ENCODE peak calls at places on chromosomes 1 and 21, in seven cellular contexts. One of them, this sample, is unnamed.

GRCh38 chr1:77889671-77890070 is 1.2 kb downstream of the NEXN start:
- DNase-seq in gastrocnemius medialis: peak; percentile 41
- DNase-seq in HepG2: no peak
- DNase-seq in fibroblast of pulmonary artery: peak; percentile 66
- DNase-seq in AG09309: peak; percentile 43
- DNase-seq in keratinocyte: peak; percentile 21
- DNase-seq in right atrium auricular region: no peak
- DNase-seq in this sample: peak; percentile 91

GRCh38 chr1:1776672-1777393 is 1.4 kb downstream of the NADK start:
- DNase-seq in fibroblast of pulmonary artery: no peak
- DNase-seq in keratinocyte: no peak
- DNase-seq in gastrocnemius medialis: no peak
- DNase-seq in AG09309: no peak
- DNase-seq in HepG2: no peak
- DNase-seq in right atrium auricular region: no peak
- DNase-seq in this sample: no peak

GRCh38 chr1:3038571-3039181 is 17.4 kb downstream of the ACTRT2 start:
- DNase-seq in fibroblast of pulmonary artery: no peak
- DNase-seq in gastrocnemius medialis: no peak
- DNase-seq in HepG2: no peak
- DNase-seq in right atrium auricular region: no peak
- DNase-seq in AG09309: no peak
- DNase-seq in keratinocyte: no peak
- DNase-seq in this sample: no peak

GRCh38 chr1:195939844-195940243 is 668.4 kb downstream of the KCNT2 start:
- DNase-seq in right atrium auricular region: no peak
- DNase-seq in keratinocyte: no peak
- DNase-seq in gastrocnemius medialis: no peak
- DNase-seq in AG09309: no peak
- DNase-seq in HepG2: no peak
- DNase-seq in fibroblast of pulmonary artery: peak; percentile 7
- DNase-seq in this sample: no peak

GRCh38 chr1:68962711-68963110 is 465.8 kb upstream of the DEPDC1 start:
- DNase-seq in right atrium auricular region: no peak
- DNase-seq in fibroblast of pulmonary artery: no peak
- DNase-seq in gastrocnemius medialis: no peak
- DNase-seq in keratinocyte: no peak
- DNase-seq in HepG2: no peak
- DNase-seq in AG09309: no peak
- DNase-seq in this sample: no peak

GRCh38 chr1:224554056-224554455 is 62.1 kb upstream of the CNIH3 start:
- DNase-seq in right atrium auricular region: no peak
- DNase-seq in fibroblast of pulmonary artery: no peak
- DNase-seq in keratinocyte: no peak
- DNase-seq in HepG2: no peak
- DNase-seq in AG09309: no peak
- DNase-seq in gastrocnemius medialis: no peak
- DNase-seq in this sample: no peak

GRCh38 chr1:207565546-207566468 is 69.8 kb downstream of the CR1 start:
- DNase-seq in fibroblast of pulmonary artery: peak; percentile 15
- DNase-seq in right atrium auricular region: no peak
- DNase-seq in keratinocyte: no peak
- DNase-seq in AG09309: no peak
- DNase-seq in HepG2: no peak
- DNase-seq in gastrocnemius medialis: no peak
- DNase-seq in this sample: no peak

GRCh38 chr1:13900583-13900982 is 200.6 kb downstream of the PRDM2 start:
- DNase-seq in right atrium auricular region: no peak
- DNase-seq in HepG2: no peak
- DNase-seq in keratinocyte: no peak
- DNase-seq in fibroblast of pulmonary artery: no peak
- DNase-seq in gastrocnemius medialis: no peak
- DNase-seq in AG09309: no peak
- DNase-seq in this sample: no peak

GRCh38 chr1:163399976-163400375 is 78.2 kb downstream of the NUF2 start:
- DNase-seq in keratinocyte: no peak
- DNase-seq in right atrium auricular region: no peak
- DNase-seq in gastrocnemius medialis: no peak
- DNase-seq in fibroblast of pulmonary artery: no peak
- DNase-seq in AG09309: no peak
- DNase-seq in HepG2: no peak
- DNase-seq in this sample: no peak

GRCh38 chr21:42395302-42395701 is 550 bp downstream of the TMPRSS3 start:
- DNase-seq in AG09309: no peak
- DNase-seq in HepG2: no peak
- DNase-seq in gastrocnemius medialis: no peak
- DNase-seq in fibroblast of pulmonary artery: no peak
- DNase-seq in keratinocyte: no peak
- DNase-seq in right atrium auricular region: no peak
- DNase-seq in this sample: no peak

GRCh38 chr1:57835620-57836019 is 411.8 kb upstream of the DAB1 start:
- DNase-seq in right atrium auricular region: no peak
- DNase-seq in keratinocyte: no peak
- DNase-seq in fibroblast of pulmonary artery: no peak
- DNase-seq in gastrocnemius medialis: no peak
- DNase-seq in HepG2: no peak
- DNase-seq in AG09309: no peak
- DNase-seq in this sample: no peak

GRCh38 chr1:160346953-160347352 is 3.8 kb downstream of the NCSTN start:
- DNase-seq in gastrocnemius medialis: no peak
- DNase-seq in fibroblast of pulmonary artery: no peak
- DNase-seq in keratinocyte: no peak
- DNase-seq in right atrium auricular region: no peak
- DNase-seq in AG09309: no peak
- DNase-seq in HepG2: no peak
- DNase-seq in this sample: no peak

GRCh38 chr1:85142753-85143152 is 58.1 kb downstream of the SYDE2 start:
- DNase-seq in AG09309: no peak
- DNase-seq in gastrocnemius medialis: no peak
- DNase-seq in fibroblast of pulmonary artery: no peak
- DNase-seq in keratinocyte: no peak
- DNase-seq in HepG2: no peak
- DNase-seq in right atrium auricular region: no peak
- DNase-seq in this sample: no peak

GRCh38 chr1:80384037-80384830 is 1377.7 kb upstream of the ADGRL4 start:
- DNase-seq in keratinocyte: no peak
- DNase-seq in right atrium auricular region: no peak
- DNase-seq in fibroblast of pulmonary artery: peak; percentile 62
- DNase-seq in gastrocnemius medialis: no peak
- DNase-seq in AG09309: no peak
- DNase-seq in HepG2: no peak
- DNase-seq in this sample: peak; percentile 58

GRCh38 chr1:64343105-64343960 is 126.6 kb upstream of the CACHD1 start:
- DNase-seq in fibroblast of pulmonary artery: peak; percentile 61
- DNase-seq in keratinocyte: peak; percentile 95
- DNase-seq in gastrocnemius medialis: no peak
- DNase-seq in right atrium auricular region: no peak
- DNase-seq in HepG2: no peak
- DNase-seq in AG09309: peak; percentile 77
- DNase-seq in this sample: peak; percentile 36

GRCh38 chr1:16430598-16430997 is 6.6 kb downstream of the SPATA21 start:
- DNase-seq in keratinocyte: no peak
- DNase-seq in gastrocnemius medialis: no peak
- DNase-seq in right atrium auricular region: no peak
- DNase-seq in HepG2: no peak
- DNase-seq in AG09309: no peak
- DNase-seq in fibroblast of pulmonary artery: peak; percentile 14
- DNase-seq in this sample: no peak

GRCh38 chr1:46526013-46526688 is 25.3 kb downstream of the KNCN start:
- DNase-seq in fibroblast of pulmonary artery: no peak
- DNase-seq in gastrocnemius medialis: no peak
- DNase-seq in right atrium auricular region: no peak
- DNase-seq in AG09309: no peak
- DNase-seq in HepG2: no peak
- DNase-seq in keratinocyte: no peak
- DNase-seq in this sample: no peak

GRCh38 chr1:37317870-37318431 is 156.4 kb upstream of the ZC3H12A start:
- DNase-seq in right atrium auricular region: no peak
- DNase-seq in keratinocyte: no peak
- DNase-seq in gastrocnemius medialis: no peak
- DNase-seq in HepG2: no peak
- DNase-seq in AG09309: no peak
- DNase-seq in fibroblast of pulmonary artery: no peak
- DNase-seq in this sample: no peak

GRCh38 chr1:90133133-90133532 is 138.2 kb downstream of the ZNF326 start:
- DNase-seq in fibroblast of pulmonary artery: peak; percentile 39
- DNase-seq in HepG2: peak; percentile 12
- DNase-seq in right atrium auricular region: no peak
- DNase-seq in gastrocnemius medialis: no peak
- DNase-seq in keratinocyte: no peak
- DNase-seq in AG09309: no peak
- DNase-seq in this sample: peak; percentile 3

GRCh38 chr21:29187939-29188338 is 57.5 kb downstream of the MAP3K7CL start:
- DNase-seq in right atrium auricular region: no peak
- DNase-seq in keratinocyte: no peak
- DNase-seq in gastrocnemius medialis: peak; percentile 81
- DNase-seq in fibroblast of pulmonary artery: peak; percentile 94
- DNase-seq in HepG2: peak; percentile 66
- DNase-seq in AG09309: peak; percentile 73
- DNase-seq in this sample: peak; percentile 96

GRCh38 chr21:27277122-27277521 is 310.2 kb upstream of the ADAMTS5 start:
- DNase-seq in right atrium auricular region: no peak
- DNase-seq in gastrocnemius medialis: no peak
- DNase-seq in keratinocyte: no peak
- DNase-seq in AG09309: no peak
- DNase-seq in HepG2: no peak
- DNase-seq in fibroblast of pulmonary artery: peak; percentile 26
- DNase-seq in this sample: peak; percentile 76

GRCh38 chr1:116328671-116329070 is 44.4 kb upstream of the ATP1A1 start:
- DNase-seq in HepG2: no peak
- DNase-seq in fibroblast of pulmonary artery: no peak
- DNase-seq in keratinocyte: no peak
- DNase-seq in right atrium auricular region: no peak
- DNase-seq in gastrocnemius medialis: no peak
- DNase-seq in AG09309: no peak
- DNase-seq in this sample: no peak

GRCh38 chr1:107434379-107434728 is 293.5 kb downstream of the NTNG1 start:
- DNase-seq in keratinocyte: no peak
- DNase-seq in right atrium auricular region: no peak
- DNase-seq in fibroblast of pulmonary artery: no peak
- DNase-seq in AG09309: no peak
- DNase-seq in HepG2: no peak
- DNase-seq in gastrocnemius medialis: no peak
- DNase-seq in this sample: no peak

GRCh38 chr1:59018446-59018845 is 234.6 kb upstream of the JUN start:
- DNase-seq in AG09309: no peak
- DNase-seq in HepG2: no peak
- DNase-seq in keratinocyte: no peak
- DNase-seq in fibroblast of pulmonary artery: no peak
- DNase-seq in right atrium auricular region: no peak
- DNase-seq in gastrocnemius medialis: no peak
- DNase-seq in this sample: no peak

GRCh38 chr1:162497104-162497722 is 405 bp upstream of the UHMK1 start:
- DNase-seq in fibroblast of pulmonary artery: no peak
- DNase-seq in keratinocyte: no peak
- DNase-seq in AG09309: no peak
- DNase-seq in HepG2: no peak
- DNase-seq in right atrium auricular region: no peak
- DNase-seq in gastrocnemius medialis: no peak
- DNase-seq in this sample: no peak

GRCh38 chr1:106937104-106937503 is 119.4 kb upstream of the PRMT6 start:
- DNase-seq in right atrium auricular region: no peak
- DNase-seq in keratinocyte: peak; percentile 49
- DNase-seq in fibroblast of pulmonary artery: peak; percentile 78
- DNase-seq in AG09309: peak; percentile 77
- DNase-seq in HepG2: no peak
- DNase-seq in gastrocnemius medialis: no peak
- DNase-seq in this sample: peak; percentile 92

GRCh38 chr1:240098534-240098933 is 6.9 kb downstream of the FMN2 start:
- DNase-seq in HepG2: no peak
- DNase-seq in gastrocnemius medialis: no peak
- DNase-seq in fibroblast of pulmonary artery: no peak
- DNase-seq in right atrium auricular region: no peak
- DNase-seq in AG09309: no peak
- DNase-seq in keratinocyte: no peak
- DNase-seq in this sample: no peak

GRCh38 chr1:23544444-23545389 is 13.7 kb upstream of the E2F2 start:
- DNase-seq in gastrocnemius medialis: peak; percentile 73
- DNase-seq in right atrium auricular region: peak; percentile 87
- DNase-seq in keratinocyte: no peak
- DNase-seq in HepG2: peak; percentile 84
- DNase-seq in AG09309: no peak
- DNase-seq in fibroblast of pulmonary artery: peak; percentile 89
- DNase-seq in this sample: peak; percentile 83

GRCh38 chr1:56644941-56645662 is at the start of gene PRKAA2:
- DNase-seq in HepG2: peak; percentile 41
- DNase-seq in fibroblast of pulmonary artery: no peak
- DNase-seq in right atrium auricular region: no peak
- DNase-seq in gastrocnemius medialis: peak; percentile 53
- DNase-seq in AG09309: no peak
- DNase-seq in keratinocyte: no peak
- DNase-seq in this sample: peak; percentile 12

GRCh38 chr1:153922838-153923652 is at the start of gene GATAD2B:
- DNase-seq in right atrium auricular region: peak; percentile 99
- DNase-seq in keratinocyte: peak; percentile 98
- DNase-seq in HepG2: peak; percentile 99
- DNase-seq in AG09309: peak; percentile 100
- DNase-seq in gastrocnemius medialis: peak; percentile 100
- DNase-seq in fibroblast of pulmonary artery: peak; percentile 100
- DNase-seq in this sample: peak; percentile 100
- TF ChIP-seq CTCF in right atrium auricular region: peak; percentile 5
- TF ChIP-seq CTCF in keratinocyte: no peak
- TF ChIP-seq CTCF in HepG2: no peak
- TF ChIP-seq CTCF in AG09309: no peak
- TF ChIP-seq CTCF in gastrocnemius medialis: no peak
- TF ChIP-seq CTCF in fibroblast of pulmonary artery: no peak
- TF ChIP-seq CTCF in this sample: no peak

GRCh38 chr1:29810121-29811120 is 574.1 kb downstream of the PTPRU start:
- DNase-seq in right atrium auricular region: no peak
- DNase-seq in AG09309: no peak
- DNase-seq in HepG2: no peak
- DNase-seq in fibroblast of pulmonary artery: no peak
- DNase-seq in gastrocnemius medialis: no peak
- DNase-seq in keratinocyte: no peak
- DNase-seq in this sample: no peak
- TF ChIP-seq CTCF in right atrium auricular region: no peak
- TF ChIP-seq CTCF in AG09309: no peak
- TF ChIP-seq CTCF in HepG2: no peak
- TF ChIP-seq CTCF in fibroblast of pulmonary artery: no peak
- TF ChIP-seq CTCF in gastrocnemius medialis: no peak
- TF ChIP-seq CTCF in keratinocyte: no peak
- TF ChIP-seq CTCF in this sample: no peak

DNA sequence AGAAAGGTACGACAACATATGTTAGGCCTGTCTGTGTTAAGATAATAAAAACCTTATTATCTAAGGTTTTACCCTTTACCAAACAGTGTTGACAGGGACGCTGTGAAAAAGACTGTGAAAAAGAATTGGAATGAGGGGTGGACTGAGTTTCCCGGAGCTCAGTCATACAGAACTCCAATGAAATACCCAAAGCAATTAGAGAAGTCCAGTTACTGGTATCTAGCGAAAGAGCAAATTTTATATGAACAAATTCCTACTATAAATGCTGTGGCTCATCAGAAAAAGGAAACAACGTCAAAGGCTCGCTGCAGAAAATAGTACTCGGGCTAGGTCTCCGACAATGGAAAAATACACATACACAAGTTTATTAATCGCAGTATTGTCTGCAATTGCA is 708 bp upstream of the RBBP5 start:
- DNase-seq in fibroblast of pulmonary artery: no peak
- DNase-seq in right atrium auricular region: no peak
- DNase-seq in AG09309: no peak
- DNase-seq in HepG2: no peak
- DNase-seq in keratinocyte: no peak
- DNase-seq in gastrocnemius medialis: no peak
- DNase-seq in this sample: no peak
- TF ChIP-seq CTCF in fibroblast of pulmonary artery: no peak
- TF ChIP-seq CTCF in right atrium auricular region: no peak
- TF ChIP-seq CTCF in AG09309: no peak
- TF ChIP-seq CTCF in HepG2: no peak
- TF ChIP-seq CTCF in keratinocyte: no peak
- TF ChIP-seq CTCF in gastrocnemius medialis: no peak
- TF ChIP-seq CTCF in this sample: no peak

GRCh38 chr1:33088119-33088906 is 7.4 kb downstream of the AZIN2 start:
- DNase-seq in HepG2: no peak
- DNase-seq in AG09309: no peak
- DNase-seq in right atrium auricular region: no peak
- DNase-seq in fibroblast of pulmonary artery: no peak
- DNase-seq in gastrocnemius medialis: no peak
- DNase-seq in keratinocyte: no peak
- DNase-seq in this sample: peak; percentile 34
- TF ChIP-seq CTCF in HepG2: no peak
- TF ChIP-seq CTCF in AG09309: no peak
- TF ChIP-seq CTCF in right atrium auricular region: no peak
- TF ChIP-seq CTCF in fibroblast of pulmonary artery: no peak
- TF ChIP-seq CTCF in gastrocnemius medialis: no peak
- TF ChIP-seq CTCF in keratinocyte: no peak
- TF ChIP-seq CTCF in this sample: no peak

This sample was measured in IMR-90.